ENCODE peak calls at places on chromosomes 12 and 14, in seven cellular contexts. U is H9, N is mesenchymal stem cell, P is IMR-90, Y is mesendoderm, H is H1, R is trophoblast cell. K is an unnamed sample.

GRCh38 chr12:96242597-96242996 is 48.4 kb downstream of the ELK3 start:
- DNase-seq in U (no peak), N (no peak), P (no peak), Y (no peak), H (no peak), R (no peak), K (no peak)

GRCh38 chr14:31294736-31295398 is 87.3 kb upstream of the HECTD1 start:
- DNase-seq in U (no peak), N (no peak), P (peak), Y (no peak), H (no peak), R (no peak), K (no peak)

GRCh38 chr14:60805881-60806569 is 71.5 kb downstream of the MNAT1 start:
- DNase-seq in U (no peak), N (no peak), P (peak), Y (no peak), H (no peak), R (no peak), K (no peak)

GRCh38 chr12:120639771-120640721 is at the start of gene CABP1:
- DNase-seq in U (peak), N (no peak), P (no peak), Y (peak), H (peak), R (no peak), K (peak)

GRCh38 chr12:26555139-26555538 is 277.9 kb downstream of the ITPR2 start:
- DNase-seq in U (no peak), N (peak), P (peak), Y (no peak), H (no peak), R (no peak), K (no peak)

GRCh38 chr12:120126635-120127005 is 10.1 kb upstream of the RAB35 start:
- DNase-seq in U (no peak), N (no peak), P (peak), Y (no peak), H (no peak), R (no peak), K (no peak)

GRCh38 chr12:89244536-89244935 is 107.8 kb downstream of the DUSP6 start:
- DNase-seq in U (no peak), N (peak), P (peak), Y (peak), H (no peak), R (no peak), K (no peak)

GRCh38 chr14:95206534-95206933 is 49.2 kb upstream of the DICER1 start:
- DNase-seq in U (no peak), N (peak), P (no peak), Y (no peak), H (no peak), R (no peak), K (no peak)

GRCh38 chr12:13173537-13173936 is 23.0 kb upstream of the EMP1 start:
- DNase-seq in U (no peak), N (peak), P (peak), Y (peak), H (peak), R (peak), K (no peak)

GRCh38 chr12:4700621-4701026 is 19.6 kb upstream of the GALNT8 start:
- DNase-seq in U (peak), N (no peak), P (peak), Y (no peak), H (no peak), R (no peak), K (peak)

GRCh38 chr12:110762891-110763290 is 20.2 kb upstream of the PPP1CC start:
- DNase-seq in U (no peak), N (no peak), P (no peak), Y (no peak), H (no peak), R (no peak), K (no peak)

GRCh38 chr12:50222275-50222783 is 55.2 kb upstream of the CERS5 start:
- DNase-seq in U (peak), N (peak), P (peak), Y (peak), H (no peak), R (peak), K (peak)

GRCh38 chr14:36973806-36974442 is 198.5 kb downstream of the SLC25A21 start:
- DNase-seq in U (no peak), N (peak), P (peak), Y (no peak), H (no peak), R (no peak), K (no peak)

GRCh38 chr14:55125403-55125802 is 3.6 kb upstream of the LGALS3 start:
- DNase-seq in U (no peak), N (no peak), P (no peak), Y (no peak), H (no peak), R (no peak), K (no peak)

GRCh38 chr12:89400415-89400814 is 48.1 kb upstream of the DUSP6 start:
- DNase-seq in U (no peak), N (no peak), P (no peak), Y (no peak), H (no peak), R (no peak), K (no peak)

GRCh38 chr14:64787619-64788018 is 83.4 kb downstream of the PLEKHG3 start:
- DNase-seq in U (no peak), N (no peak), P (no peak), Y (no peak), H (no peak), R (no peak), K (no peak)

GRCh38 chr14:61503167-61503801 is 181.9 kb downstream of the PRKCH start:
- DNase-seq in U (no peak), N (no peak), P (peak), Y (no peak), H (no peak), R (no peak), K (no peak)

GRCh38 chr12:90090929-90091651 is 382.5 kb upstream of the ATP2B1 start:
- DNase-seq in U (no peak), N (peak), P (peak), Y (peak), H (no peak), R (peak), K (peak)

GRCh38 chr14:21015312-21015711 is 9.5 kb downstream of the NDRG2 start:
- DNase-seq in U (no peak), N (no peak), P (no peak), Y (no peak), H (no peak), R (no peak), K (no peak)

GRCh38 chr12:6205144-6205539 is 4.9 kb downstream of the CD9 start:
- DNase-seq in U (peak), N (no peak), P (no peak), Y (peak), H (peak), R (no peak), K (no peak)

GRCh38 chr14:102225386-102225785 is 79.6 kb downstream of the MOK start:
- DNase-seq in U (no peak), N (no peak), P (no peak), Y (no peak), H (no peak), R (no peak), K (no peak)

GRCh38 chr14:72665259-72665658 is 228.6 kb downstream of the DPF3 start:
- DNase-seq in U (no peak), N (peak), P (peak), Y (no peak), H (no peak), R (peak), K (no peak)

GRCh38 chr14:83993545-83993944 is 1536.4 kb upstream of the FLRT2 start:
- DNase-seq in U (no peak), N (no peak), P (peak), Y (no peak), H (no peak), R (no peak), K (no peak)

GRCh38 chr14:83988274-83988673 is 1541.7 kb upstream of the FLRT2 start:
- DNase-seq in U (no peak), N (peak), P (peak), Y (peak), H (no peak), R (no peak), K (no peak)

GRCh38 chr14:83994020-83994419 is 1535.9 kb upstream of the FLRT2 start:
- DNase-seq in U (no peak), N (peak), P (peak), Y (no peak), H (no peak), R (no peak), K (no peak)

GRCh38 chr14:83991666-83992065 is 1538.3 kb upstream of the FLRT2 start:
- DNase-seq in U (no peak), N (no peak), P (peak), Y (no peak), H (no peak), R (no peak), K (no peak)

DNA sequence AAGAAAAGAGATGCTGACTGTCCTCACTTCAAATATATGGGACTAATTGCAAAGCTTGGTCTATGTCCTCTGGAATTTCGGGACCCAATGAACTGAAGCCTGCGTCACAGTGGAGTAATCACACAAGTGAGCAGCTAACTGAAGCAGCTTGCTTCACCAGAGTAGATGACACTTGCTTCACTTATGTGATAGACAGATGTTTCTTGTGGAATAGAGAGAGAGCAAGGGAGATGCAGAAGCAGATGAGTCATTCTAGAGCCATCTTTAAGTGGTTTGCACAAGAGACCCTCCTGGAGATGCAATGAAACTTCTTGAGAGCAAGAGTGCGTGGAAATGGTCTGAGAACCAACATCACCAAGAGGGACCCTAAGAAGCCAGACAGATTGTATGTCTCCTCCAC is 1537.1 kb upstream of the FLRT2 start:
- DNase-seq in U (no peak), N (peak), P (peak), Y (no peak), H (no peak), R (no peak), K (no peak)
- H2BK120ac ChIP-seq in U (no peak), N (no peak), P (peak), Y (no peak), H (no peak), R (no peak), K (no peak)

DNA sequence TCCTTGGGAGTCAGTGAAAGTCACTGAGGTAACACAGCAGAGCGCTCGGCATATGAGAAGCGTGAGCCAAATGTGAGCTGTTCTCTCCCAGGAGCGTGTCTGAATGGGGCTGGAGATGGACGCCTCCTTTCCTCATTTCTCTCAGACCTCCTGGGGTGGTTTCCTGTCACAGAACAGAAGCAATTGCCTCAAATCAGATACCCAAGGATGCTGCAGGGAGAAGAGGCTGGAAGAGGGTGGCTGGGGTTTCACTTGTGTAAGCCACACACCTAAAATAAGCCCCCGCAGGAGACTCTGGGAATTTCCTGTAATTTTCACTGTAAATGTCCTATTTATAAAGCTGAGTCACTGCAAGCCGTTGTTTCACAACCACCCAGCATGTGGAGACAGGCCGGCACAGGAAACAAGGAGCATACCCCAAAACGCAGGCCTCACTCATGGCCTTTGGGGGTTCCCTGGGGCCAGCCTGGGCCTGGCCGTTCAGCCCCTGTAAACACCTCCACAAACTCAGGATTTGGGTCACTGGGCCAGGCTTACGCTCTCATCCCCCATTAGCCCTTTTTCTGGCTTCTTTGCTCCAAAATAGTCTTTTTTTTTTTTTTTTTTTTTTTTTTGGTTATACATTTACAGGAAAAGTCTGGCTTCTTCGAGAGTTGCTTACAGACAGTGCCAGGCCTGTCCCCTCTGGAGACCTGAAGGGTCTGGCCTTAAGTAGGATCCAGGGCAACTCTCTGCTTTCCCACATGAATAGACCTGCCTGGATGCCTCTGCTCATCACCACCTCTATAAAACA is 55.3 kb downstream of the VCPKMT start:
- DNase-seq in U (no peak), N (peak), P (peak), Y (peak), H (no peak), R (peak), K (no peak)
- H2BK120ac ChIP-seq in U (no peak), N (peak), P (peak), Y (no peak), H (no peak), R (peak), K (no peak)

GRCh38 chr14:33836895-33837577 is 113.8 kb downstream of the EGLN3 start:
- DNase-seq in U (no peak), N (no peak), P (no peak), Y (no peak), H (no peak), R (no peak), K (no peak)
- H2BK120ac ChIP-seq in U (no peak), N (no peak), P (no peak), Y (no peak), H (no peak), R (no peak), K (no peak)

GRCh38 chr12:77251799-77252198 is 186.4 kb upstream of the E2F7 start:
- DNase-seq in U (no peak), N (no peak), P (no peak), Y (no peak), H (no peak), R (no peak), K (no peak)
- H2BK120ac ChIP-seq in U (no peak), N (no peak), P (no peak), Y (no peak), H (no peak), R (no peak), K (no peak)

DNA sequence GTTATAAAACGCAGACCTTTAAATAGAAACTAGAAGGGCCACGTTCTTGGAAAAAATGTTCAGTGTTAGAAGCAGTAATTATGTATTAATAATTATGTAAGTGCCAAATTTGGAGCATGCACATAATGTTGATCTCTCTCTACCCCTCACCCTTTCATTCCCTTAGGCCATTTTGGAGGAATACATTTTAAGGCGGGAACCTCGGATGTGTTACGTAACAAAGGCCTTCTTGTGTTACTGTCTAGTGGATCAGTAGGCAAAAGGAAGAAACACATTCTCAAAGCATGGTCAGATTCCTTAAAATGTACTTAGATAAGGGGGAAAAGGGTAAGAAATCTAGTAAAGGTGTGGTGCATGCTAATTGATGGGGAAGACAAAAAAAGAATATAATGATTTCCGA is 52.7 kb downstream of the RASSF3 start:
- DNase-seq in U (no peak), N (no peak), P (no peak), Y (no peak), H (no peak), R (no peak), K (no peak)
- H2BK120ac ChIP-seq in U (no peak), N (no peak), P (no peak), Y (no peak), H (no peak), R (no peak), K (no peak)

GRCh38 chr14:40229676-40230075 is 797.4 kb upstream of the FBXO33 start:
- DNase-seq in U (no peak), N (no peak), P (no peak), Y (no peak), H (no peak), R (no peak), K (no peak)
- H2BK120ac ChIP-seq in U (no peak), N (no peak), P (no peak), Y (no peak), H (no peak), R (no peak), K (no peak)

DNA sequence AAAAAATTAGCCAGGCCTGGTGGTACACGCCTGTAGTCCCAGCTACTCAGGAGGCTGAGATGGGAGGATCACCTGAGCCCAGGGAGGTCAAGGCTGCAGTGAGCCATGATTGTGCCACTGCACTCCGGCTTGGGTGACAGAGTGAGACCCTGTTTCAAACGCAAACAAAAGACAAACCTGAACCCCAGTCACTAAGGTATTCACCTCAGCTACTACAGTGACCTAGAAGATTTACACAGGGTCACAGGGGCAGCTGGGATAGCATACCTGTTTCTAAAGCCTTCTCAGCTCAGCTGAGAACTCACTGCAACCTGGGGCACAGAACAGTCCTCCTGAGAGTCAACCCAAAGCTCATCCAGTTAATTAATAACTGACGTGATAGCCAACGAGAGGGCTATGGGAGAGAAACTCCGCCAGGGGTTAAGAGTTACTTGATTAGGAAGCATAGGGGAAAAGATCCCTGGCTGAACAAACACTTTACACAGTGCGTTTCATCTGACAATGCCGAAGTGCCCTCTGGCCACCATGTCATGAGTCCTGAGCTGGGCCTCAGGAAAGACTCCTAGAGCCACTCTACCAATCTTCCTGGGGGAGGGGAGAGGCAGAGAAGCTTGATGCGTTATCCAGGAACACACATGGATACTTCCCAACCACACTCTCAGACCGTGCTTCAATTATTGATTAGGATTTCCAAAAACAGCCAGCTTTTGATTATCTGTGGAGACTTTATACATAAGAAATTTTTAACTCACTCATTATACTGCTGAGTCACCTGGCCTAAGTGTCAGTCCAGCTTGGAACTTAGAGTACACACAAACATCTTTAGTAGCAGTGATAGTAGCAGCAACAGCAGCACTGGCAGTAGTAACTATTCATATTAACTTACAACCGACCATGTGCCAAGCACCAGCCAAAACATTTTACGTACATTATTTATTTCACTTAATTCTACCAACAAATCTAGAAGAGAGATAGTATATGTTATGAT is 48.2 kb downstream of the FOXN3 start:
- DNase-seq in U (no peak), N (peak), P (no peak), Y (no peak), H (no peak), R (no peak), K (no peak)
- H2BK120ac ChIP-seq in U (no peak), N (no peak), P (no peak), Y (no peak), H (no peak), R (no peak), K (no peak)

DNA sequence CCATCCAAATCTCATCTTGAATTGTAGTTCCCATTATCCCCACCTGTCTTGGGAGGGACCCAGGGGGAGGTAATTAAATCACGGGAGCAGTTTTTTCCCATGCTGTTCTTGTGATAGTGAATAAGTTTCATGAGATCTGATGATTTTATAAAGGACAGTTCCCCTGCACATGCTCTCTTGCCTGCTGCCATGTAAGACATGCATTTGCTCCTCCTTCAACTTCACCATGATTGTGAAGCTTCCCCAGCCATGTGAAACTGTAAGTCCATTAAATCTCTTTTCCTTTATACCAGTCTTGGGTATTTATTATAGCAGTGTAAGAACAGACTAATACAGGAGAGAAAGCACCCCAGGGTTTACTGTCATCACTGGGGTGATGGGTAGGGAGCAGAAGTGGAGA is 220.4 kb upstream of the NUDT4 start:
- DNase-seq in U (no peak), N (no peak), P (no peak), Y (no peak), H (no peak), R (no peak), K (no peak)
- H2BK120ac ChIP-seq in U (no peak), N (no peak), P (no peak), Y (no peak), H (no peak), R (no peak), K (no peak)

DNA sequence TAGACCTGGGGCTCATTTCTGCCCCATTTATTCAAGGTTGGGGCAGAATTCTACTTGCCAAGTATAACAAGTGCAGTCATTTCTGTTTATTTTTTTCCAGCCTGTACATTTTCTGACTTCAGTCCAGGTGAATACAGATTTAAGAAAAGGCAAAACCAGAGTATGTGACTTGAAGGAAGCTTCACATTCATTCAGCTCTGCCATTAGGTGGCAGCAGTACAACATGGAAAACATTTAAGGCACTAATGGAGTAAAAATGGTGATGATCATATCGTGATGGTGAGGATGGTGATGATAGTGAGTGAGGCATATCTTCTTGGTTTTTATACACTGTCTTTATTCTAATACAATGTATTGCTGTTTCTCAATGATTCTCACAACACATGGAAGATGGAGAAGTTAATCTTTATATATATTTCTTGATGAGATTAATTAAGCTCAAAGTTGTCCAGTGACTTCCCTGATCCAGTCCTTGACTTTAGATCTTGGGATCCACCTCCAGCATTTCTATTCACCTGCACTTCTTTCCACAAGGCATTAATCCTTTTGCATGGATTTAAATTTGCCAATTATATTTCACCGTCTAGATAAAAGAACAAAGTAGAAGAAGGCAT is 176.7 kb upstream of the SEL1L start:
- DNase-seq in U (no peak), N (peak), P (peak), Y (peak), H (no peak), R (no peak), K (peak)
- H2BK120ac ChIP-seq in U (no peak), N (no peak), P (no peak), Y (no peak), H (no peak), R (no peak), K (no peak)

GRCh38 chr12:42163913-42164312 is 19.2 kb upstream of the GXYLT1 start:
- DNase-seq in U (no peak), N (no peak), P (no peak), Y (no peak), H (no peak), R (no peak), K (no peak)
- H2BK120ac ChIP-seq in U (no peak), N (no peak), P (no peak), Y (no peak), H (no peak), R (no peak), K (no peak)